ENCODE peak calls at places on chromosomes 4 and X, in six cellular contexts. Z, U, T, J, P and Q are unnamed samples.

GRCh38 chrX:37993857-37994619 is 12.3 kb upstream of the SYTL5 start:
- DNase-seq in T (peak), Z (no peak), P (no peak), U (peak), J (no peak), Q (no peak)

GRCh38 chr4:88971536-88971935 is 85.4 kb downstream of the FAM13A start:
- DNase-seq in T (no peak), U (no peak), Z (no peak), P (no peak), J (no peak), Q (no peak)

GRCh38 chr4:143358923-143359694 is 22.4 kb downstream of the GAB1 start:
- DNase-seq in U (peak), J (peak), T (no peak), Z (no peak), P (no peak), Q (no peak)

GRCh38 chrX:48919360-48919821 is 567 bp upstream of the PIM2 start:
- DNase-seq in U (no peak), J (no peak), Z (no peak), P (no peak), T (peak), Q (no peak)

GRCh38 chr4:140861359-140862181 is 105.4 kb upstream of the TBC1D9 start:
- DNase-seq in P (peak), Z (peak), J (peak), T (peak), U (peak), Q (peak)

GRCh38 chrX:154471870-154472684 is 7.0 kb downstream of the LAGE3 start:
- DNase-seq in J (no peak), P (no peak), Z (no peak), U (no peak), T (no peak), Q (no peak)

GRCh38 chr4:82780398-82781231 is 18.0 kb downstream of the SCD5 start:
- DNase-seq in J (peak), Z (no peak), T (peak), U (no peak), P (peak), Q (no peak)

GRCh38 chrX:111101580-111101979 is 5.6 kb downstream of the PAK3 start:
- DNase-seq in J (no peak), T (no peak), Z (no peak), P (no peak), U (no peak), Q (no peak)

GRCh38 chr4:7458066-7458425 is 23.3 kb upstream of the PSAPL1 start:
- DNase-seq in T (no peak), Z (no peak), J (no peak), P (no peak), U (no peak), Q (no peak)

GRCh38 chr4:79869597-79870336 is 203.3 kb downstream of the ANTXR2 start:
- DNase-seq in J (no peak), U (no peak), Z (no peak), P (no peak), T (no peak), Q (no peak)

GRCh38 chrX:27746516-27746915 is 61.3 kb upstream of the MAGEB10 start:
- DNase-seq in J (no peak), U (no peak), Z (no peak), P (no peak), T (no peak), Q (no peak)

GRCh38 chr4:15327311-15328298 is 100.2 kb upstream of the C1QTNF7 start:
- DNase-seq in P (no peak), T (no peak), J (no peak), U (no peak), Z (no peak), Q (peak)

GRCh38 chr4:80335554-80336358 is at the start of gene CFAP299:
- DNase-seq in P (peak), U (peak), J (peak), T (peak), Z (peak), Q (peak)

GRCh38 chrX:155535866-155536265 is 76.9 kb downstream of the TMLHE start:
- DNase-seq in P (no peak), T (no peak), Z (no peak), J (no peak), U (no peak), Q (no peak)

GRCh38 chr4:35247047-35247446 is 997.3 kb downstream of the ARAP2 start:
- DNase-seq in Z (no peak), T (no peak), P (no peak), U (no peak), J (no peak), Q (no peak)

GRCh38 chr4:111744847-111745246 is 400.4 kb upstream of the FAM241A start:
- DNase-seq in P (no peak), U (no peak), T (no peak), J (no peak), Z (no peak), Q (no peak)

GRCh38 chr4:56321246-56321645 is 66.0 kb downstream of the AASDH start:
- DNase-seq in T (no peak), P (no peak), U (no peak), J (no peak), Z (no peak), Q (no peak)

GRCh38 chrX:109475174-109475891 is 6.6 kb downstream of the GUCY2F start:
- DNase-seq in U (no peak), J (peak), Z (no peak), P (no peak), T (peak), Q (no peak)

GRCh38 chr4:19375931-19376330 is 875.8 kb upstream of the SLIT2 start:
- DNase-seq in J (no peak), U (no peak), P (no peak), Z (no peak), T (no peak), Q (no peak)

GRCh38 chr4:83112239-83112638 is 2.3 kb downstream of the PLAC8 start:
- DNase-seq in P (no peak), J (no peak), U (peak), T (no peak), Z (no peak), Q (no peak)

GRCh38 chr4:151434183-151434860 is 25.3 kb downstream of the FHIP1A start:
- DNase-seq in T (no peak), P (no peak), J (no peak), U (no peak), Z (no peak), Q (peak)

GRCh38 chr4:85952518-85952917 is 407.3 kb downstream of the MAPK10 start:
- DNase-seq in Z (no peak), J (no peak), P (no peak), U (no peak), T (no peak), Q (no peak)

GRCh38 chrX:1397441-1397840 is 5.5 kb upstream of the SLC25A6 start:
- DNase-seq in Z (no peak), J (no peak), U (no peak), P (peak), T (no peak), Q (no peak)